ENCODE peak calls at places on chromosomes 5 and 9, in four cellular contexts. L is IMR-90, J is mesendoderm, K is neuronal stem cell. F is an unnamed sample.

GRCh38 chr9:123524866-123525265 is 168.9 kb downstream of the CRB2 start:
- DNase-seq in L (no peak), J (no peak), K (no peak), F (no peak)

GRCh38 chr5:175652741-175653663 is 4.9 kb upstream of the HRH2 start:
- DNase-seq in L (no peak), J (no peak), K (no peak), F (no peak)

GRCh38 chr5:121029536-121030245 is 565.6 kb downstream of the PRR16 start:
- DNase-seq in L (peak; percentile 1), J (no peak), K (no peak), F (no peak)

GRCh38 chr9:74534847-74535246 is 37.7 kb downstream of the RORB start:
- DNase-seq in L (no peak), J (no peak), K (no peak), F (no peak)

GRCh38 chr5:4730279-4730678 is 409.9 kb upstream of the ADAMTS16 start:
- DNase-seq in L (no peak), J (no peak), K (no peak), F (no peak)

GRCh38 chr9:112555091-112555643 is 68.5 kb downstream of the KIAA1958 start:
- DNase-seq in L (no peak), J (no peak), K (no peak), F (no peak)

GRCh38 chr5:58056546-58056945 is 403.3 kb downstream of the PLK2 start:
- DNase-seq in L (peak; percentile 43), J (no peak), K (no peak), F (no peak)

GRCh38 chr5:1140188-1140817 is 28.4 kb upstream of the SLC12A7 start:
- DNase-seq in L (peak; percentile 31), J (peak; percentile 55), K (peak; percentile 27), F (peak; percentile 79)

GRCh38 chr5:75756991-75757390 is 39.8 kb upstream of the POC5 start:
- DNase-seq in L (peak; percentile 11), J (no peak), K (no peak), F (no peak)

GRCh38 chr5:105905392-105905791 is 1765.3 kb downstream of the EFNA5 start:
- DNase-seq in L (no peak), J (no peak), K (no peak), F (no peak)

GRCh38 chr5:90297045-90297764 is 112.4 kb downstream of the CETN3 start:
- DNase-seq in L (no peak), J (peak; percentile 92), K (no peak), F (no peak)

GRCh38 chr5:125655156-125655555 is 768.1 kb upstream of the GRAMD2B start:
- DNase-seq in L (no peak), J (peak; percentile 42), K (no peak), F (no peak)

GRCh38 chr9:127185181-127185580 is 62.7 kb upstream of the ANGPTL2 start:
- DNase-seq in L (no peak), J (no peak), K (no peak), F (no peak)

GRCh38 chr9:121557581-121558422 is 58.2 kb upstream of the GGTA1 start:
- DNase-seq in L (peak; percentile 92), J (peak; percentile 89), K (peak; percentile 30), F (no peak)

GRCh38 chr5:76696254-76696653 is 19.7 kb upstream of the F2R start:
- DNase-seq in L (no peak), J (no peak), K (no peak), F (no peak)

GRCh38 chr5:77337716-77338115 is 127.2 kb downstream of the PDE8B start:
- DNase-seq in L (no peak), J (peak; percentile 19), K (no peak), F (no peak)

GRCh38 chr5:178371362-178372090 is 138.9 kb upstream of the PHYKPL start:
- DNase-seq in L (no peak), J (no peak), K (no peak), F (no peak)

GRCh38 chr9:89314955-89315354 is 3.3 kb upstream of the SECISBP2 start:
- DNase-seq in L (no peak), J (no peak), K (no peak), F (no peak)

GRCh38 chr5:163005949-163006348 is 431.4 kb upstream of the CCNG1 start:
- DNase-seq in L (no peak), J (peak; percentile 16), K (no peak), F (no peak)

GRCh38 chr5:34626036-34626435 is 30.1 kb upstream of the RAI14 start:
- DNase-seq in L (peak; percentile 93), J (no peak), K (no peak), F (no peak)

GRCh38 chr5:83900307-83900706 is 179.7 kb upstream of the HAPLN1 start:
- DNase-seq in L (peak; percentile 30), J (peak; percentile 51), K (no peak), F (no peak)

GRCh38 chr9:80793706-80794105 is 895.6 kb downstream of the TLE1 start:
- DNase-seq in L (no peak), J (no peak), K (no peak), F (no peak)

GRCh38 chr5:55226027-55226933 is 835 bp downstream of the MCIDAS start:
- DNase-seq in L (peak; percentile 16), J (peak; percentile 84), K (peak; percentile 73), F (peak; percentile 60)

GRCh38 chr5:124746916-124747769 is 704 bp upstream of the ZNF608 start:
- DNase-seq in L (peak; percentile 94), J (peak; percentile 98), K (peak; percentile 87), F (peak; percentile 71)

GRCh38 chr9:84404095-84404686 is 63.6 kb upstream of the SLC28A3 start:
- DNase-seq in L (no peak), J (peak; percentile 52), K (peak; percentile 23), F (no peak)

GRCh38 chr9:36402536-36402935 is 2.5 kb upstream of the RNF38 start:
- DNase-seq in L (no peak), J (peak; percentile 58), K (no peak), F (no peak)

GRCh38 chr9:121675381-121675780 is 23.9 kb downstream of the DAB2IP start:
- DNase-seq in L (no peak), J (no peak), K (no peak), F (no peak)

GRCh38 chr5:124902097-124902821 is 155.8 kb upstream of the ZNF608 start:
- DNase-seq in L (peak; percentile 45), J (no peak), K (no peak), F (no peak)

DNA sequence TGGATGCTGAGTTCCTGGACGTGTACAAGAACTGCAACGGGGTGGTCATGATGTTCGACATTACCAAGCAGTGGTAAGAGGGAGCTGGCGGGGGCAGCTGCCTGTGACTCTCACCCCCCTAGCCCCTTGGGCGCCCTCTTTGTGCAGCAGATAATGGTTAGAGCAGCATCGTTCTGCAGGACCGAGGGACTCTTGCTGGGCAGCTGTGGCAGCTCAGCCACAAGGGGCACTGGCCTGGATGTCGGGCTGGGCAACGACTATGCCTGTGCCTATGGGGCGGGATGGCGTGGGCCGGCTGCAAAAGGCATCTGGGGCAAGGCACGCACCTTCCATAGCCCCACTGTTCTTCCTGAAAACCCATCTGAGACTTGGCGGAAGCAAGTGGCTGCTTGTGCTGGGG is 12.9 kb upstream of the AJM1 start:
- DNase-seq in L (no peak), J (no peak), K (no peak), F (no peak)
- H3K79me1 ChIP-seq in L (peaks cover 3% of the 10 kb centered on the region), J (no peaks in the 10 kb centered on the region), K (peaks cover 12% of the 10 kb centered on the region), F (peaks cover 4% of the 10 kb centered on the region)

GRCh38 chr9:133777871-133778270 is 39.7 kb upstream of the SARDH start:
- DNase-seq in L (no peak), J (no peak), K (no peak), F (no peak)

GRCh38 chr9:133778336-133778995 is 40.3 kb upstream of the SARDH start:
- DNase-seq in L (no peak), J (no peak), K (no peak), F (no peak)

GRCh38 chr9:133779516-133780403 is 41.6 kb upstream of the SARDH start:
- DNase-seq in L (no peak), J (no peak), K (no peak), F (no peak)

GRCh38 chr9:133780404-133780945 is 42.3 kb upstream of the SARDH start:
- DNase-seq in L (no peak), J (no peak), K (no peak), F (no peak)

DNA sequence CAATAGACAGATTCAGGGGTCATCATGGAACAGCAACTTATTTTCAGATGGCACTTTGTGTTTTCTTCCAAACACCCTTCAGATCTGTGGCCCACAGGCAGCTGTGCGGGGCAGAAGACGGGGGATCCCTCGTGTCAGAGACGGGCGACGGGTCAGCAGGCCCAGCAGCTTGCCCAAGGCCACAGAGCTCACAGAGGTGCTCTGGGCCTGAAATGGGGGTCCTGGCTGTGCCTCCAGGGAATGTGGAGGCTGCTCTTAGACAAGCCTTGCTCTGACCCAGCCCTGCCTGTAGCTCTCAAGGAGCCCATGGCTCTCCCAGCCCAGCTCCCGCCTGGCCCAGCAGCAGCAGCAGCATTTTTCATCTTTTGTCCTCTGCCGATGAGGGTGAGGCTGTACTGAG is 40.9 kb upstream of the SARDH start:
- DNase-seq in L (no peak), J (no peak), K (no peak), F (no peak)
- H3K79me1 ChIP-seq in L (no peaks in the 10 kb centered on the region), J (no peaks in the 10 kb centered on the region), K (no peaks in the 10 kb centered on the region), F (no peaks in the 10 kb centered on the region)

GRCh38 chr9:113984639-113985380 is 93.3 kb downstream of the AMBP start:
- DNase-seq in L (no peak), J (no peak), K (no peak), F (no peak)
- H3K79me1 ChIP-seq in L (peaks cover 21% of the 10 kb centered on the region), J (peaks cover 2% of the 10 kb centered on the region), K (peaks cover 3% of the 10 kb centered on the region), F (peaks cover 3% of the 10 kb centered on the region)

GRCh38 chr9:700365-701282 is 140.9 kb upstream of the DMRT1 start:
- DNase-seq in L (no peak), J (no peak), K (no peak), F (no peak)

GRCh38 chr9:706606-707451 is 134.7 kb upstream of the DMRT1 start:
- DNase-seq in L (peak; percentile 75), J (peak; percentile 77), K (peak; percentile 31), F (peak; percentile 66)

GRCh38 chr9:699396-699795 is 142.1 kb upstream of the DMRT1 start:
- DNase-seq in L (peak; percentile 43), J (no peak), K (no peak), F (no peak)

GRCh38 chr9:706073-706472 is 135.4 kb upstream of the DMRT1 start:
- DNase-seq in L (no peak), J (no peak), K (no peak), F (no peak)

DNA sequence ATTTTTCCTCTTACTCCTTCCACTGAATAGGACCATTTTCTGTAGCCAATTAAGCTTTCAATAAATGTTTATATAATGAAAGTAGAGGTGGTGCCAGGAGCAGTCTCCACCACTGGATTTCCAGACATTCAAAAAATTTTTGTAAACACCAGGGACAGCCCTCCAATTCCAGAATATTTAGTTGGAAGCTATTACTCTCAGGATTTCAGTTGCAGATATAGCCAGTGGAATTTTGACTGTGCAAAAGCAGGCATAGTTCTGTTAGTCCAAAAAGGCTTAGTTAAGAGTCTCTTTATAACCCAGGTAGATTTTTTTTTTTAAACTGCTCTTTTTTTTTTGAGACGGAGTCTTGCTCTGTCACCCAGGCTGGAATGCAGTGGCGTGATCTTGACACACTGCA is 138.1 kb upstream of the DMRT1 start:
- DNase-seq in L (peak; percentile 34), J (no peak), K (no peak), F (no peak)
- H3K79me1 ChIP-seq in L (peaks cover 26% of the 10 kb centered on the region), J (no peaks in the 10 kb centered on the region), K (peaks cover 5% of the 10 kb centered on the region), F (no peaks in the 10 kb centered on the region)

F was measured in H1.